ENCODE peak calls at places on chromosomes 2 and 18, in four cellular contexts. One of them, this sample, is unnamed. For H3K36me3 and H3K4me1, the result is how much of the 10 kb centered on the place peaks cover.

GRCh38 chr2:70304501-70304900 is 2.6 kb upstream of the FAM136A start:
- DNase-seq in thoracic aorta: no peak
- DNase-seq in esophagus squamous epithelium: no peak
- DNase-seq in keratinocyte: no peak
- DNase-seq in this sample: no peak

GRCh38 chr2:158743899-158744298 is 51.2 kb upstream of the DAPL1 start:
- DNase-seq in thoracic aorta: no peak
- DNase-seq in esophagus squamous epithelium: no peak
- DNase-seq in keratinocyte: no peak
- DNase-seq in this sample: no peak

GRCh38 chr2:174332607-174333001 is 2.1 kb upstream of the SP9 start:
- DNase-seq in thoracic aorta: no peak
- DNase-seq in esophagus squamous epithelium: no peak
- DNase-seq in keratinocyte: no peak
- DNase-seq in this sample: peak

GRCh38 chr2:190683802-190684201 is 34.9 kb downstream of the NAB1 start:
- DNase-seq in thoracic aorta: no peak
- DNase-seq in esophagus squamous epithelium: no peak
- DNase-seq in keratinocyte: no peak
- DNase-seq in this sample: no peak

GRCh38 chr2:67215214-67215613 is 181.9 kb upstream of the ETAA1 start:
- DNase-seq in thoracic aorta: no peak
- DNase-seq in esophagus squamous epithelium: no peak
- DNase-seq in keratinocyte: no peak
- DNase-seq in this sample: no peak

GRCh38 chr2:16617282-16618266 is 48.1 kb downstream of the CYRIA start:
- DNase-seq in thoracic aorta: no peak
- DNase-seq in esophagus squamous epithelium: no peak
- DNase-seq in keratinocyte: no peak
- DNase-seq in this sample: no peak

GRCh38 chr2:30653847-30654246 is 153.4 kb downstream of the CAPN13 start:
- DNase-seq in thoracic aorta: no peak
- DNase-seq in esophagus squamous epithelium: no peak
- DNase-seq in keratinocyte: no peak
- DNase-seq in this sample: no peak

GRCh38 chr2:232363784-232364615 is 14.6 kb upstream of the ALPP start:
- DNase-seq in thoracic aorta: no peak
- DNase-seq in esophagus squamous epithelium: no peak
- DNase-seq in keratinocyte: no peak
- DNase-seq in this sample: peak

GRCh38 chr2:143934170-143934912 is 585.6 kb downstream of the ZEB2 start:
- DNase-seq in thoracic aorta: no peak
- DNase-seq in esophagus squamous epithelium: no peak
- DNase-seq in keratinocyte: no peak
- DNase-seq in this sample: no peak

GRCh38 chr2:36568533-36569246 is 29.3 kb downstream of the FEZ2 start:
- DNase-seq in thoracic aorta: no peak
- DNase-seq in esophagus squamous epithelium: no peak
- DNase-seq in keratinocyte: no peak
- DNase-seq in this sample: no peak

GRCh38 chr2:51807229-51807628 is 775.3 kb upstream of the NRXN1 start:
- DNase-seq in thoracic aorta: no peak
- DNase-seq in esophagus squamous epithelium: no peak
- DNase-seq in keratinocyte: no peak
- DNase-seq in this sample: no peak

GRCh38 chr2:105646423-105647076 is 98.2 kb upstream of the NCK2 start:
- DNase-seq in thoracic aorta: no peak
- DNase-seq in esophagus squamous epithelium: no peak
- DNase-seq in keratinocyte: no peak
- DNase-seq in this sample: no peak

GRCh38 chr2:219385958-219386520 is 1.7 kb downstream of the DNPEP start:
- DNase-seq in thoracic aorta: no peak
- DNase-seq in esophagus squamous epithelium: no peak
- DNase-seq in keratinocyte: no peak
- DNase-seq in this sample: no peak

GRCh38 chr2:86598966-86599365 is 24.7 kb downstream of the RNF103 start:
- DNase-seq in thoracic aorta: no peak
- DNase-seq in esophagus squamous epithelium: no peak
- DNase-seq in keratinocyte: no peak
- DNase-seq in this sample: no peak

GRCh38 chr2:152407204-152407721 is 72.3 kb downstream of the FMNL2 start:
- DNase-seq in thoracic aorta: no peak
- DNase-seq in esophagus squamous epithelium: no peak
- DNase-seq in keratinocyte: no peak
- DNase-seq in this sample: no peak

GRCh38 chr2:173571021-173571821 is 216.5 kb downstream of the CDCA7 start:
- DNase-seq in thoracic aorta: no peak
- DNase-seq in esophagus squamous epithelium: no peak
- DNase-seq in keratinocyte: no peak
- DNase-seq in this sample: no peak

GRCh38 chr2:219664958-219665357 is 37.5 kb downstream of the SLC4A3 start:
- DNase-seq in thoracic aorta: no peak
- DNase-seq in esophagus squamous epithelium: no peak
- DNase-seq in keratinocyte: no peak
- DNase-seq in this sample: no peak

DNA sequence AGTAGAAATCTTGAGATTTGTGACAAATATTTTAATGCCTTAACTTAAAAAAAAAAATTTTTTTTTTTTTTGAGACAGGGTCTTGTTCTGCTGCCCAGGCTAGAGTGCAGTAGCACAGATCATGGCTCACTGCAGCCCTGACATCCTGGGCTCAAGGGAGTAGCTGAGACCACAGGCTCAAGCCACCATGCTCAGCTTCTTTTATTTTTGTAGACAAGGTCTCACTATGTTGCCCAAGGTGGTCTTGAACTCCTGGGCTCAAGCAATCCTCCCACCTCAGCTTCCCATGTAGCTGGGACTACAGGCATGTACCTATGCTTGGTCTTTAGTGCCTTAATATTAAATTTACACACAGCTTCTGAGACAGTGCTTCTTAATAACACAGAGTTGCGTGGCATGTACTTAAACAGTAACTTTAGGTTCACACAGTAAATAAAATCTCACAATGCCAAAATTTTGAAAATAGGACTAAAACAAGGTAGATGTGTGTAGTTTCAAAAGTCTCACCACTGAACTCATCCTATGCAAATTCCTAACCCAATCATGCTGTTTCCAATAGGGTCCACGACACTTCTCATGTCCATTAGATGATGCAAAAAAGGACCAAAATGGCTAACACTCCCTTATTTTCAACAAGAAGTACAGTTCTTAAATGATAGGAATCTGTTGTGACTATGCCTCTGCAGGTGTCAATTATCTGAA is 4.1 kb downstream of the HSPD1 start:
- DNase-seq in thoracic aorta: no peak
- DNase-seq in esophagus squamous epithelium: no peak
- DNase-seq in keratinocyte: no peak
- DNase-seq in this sample: no peak
- H3K36me3 ChIP-seq in thoracic aorta: half or more
- H3K36me3 ChIP-seq in esophagus squamous epithelium: under half
- H3K36me3 ChIP-seq in keratinocyte: under half
- H3K36me3 ChIP-seq in this sample: under half

GRCh38 chr2:49714433-49714832 is 560.1 kb upstream of the FSHR start:
- DNase-seq in thoracic aorta: no peak
- DNase-seq in esophagus squamous epithelium: no peak
- DNase-seq in keratinocyte: no peak
- DNase-seq in this sample: no peak

DNA sequence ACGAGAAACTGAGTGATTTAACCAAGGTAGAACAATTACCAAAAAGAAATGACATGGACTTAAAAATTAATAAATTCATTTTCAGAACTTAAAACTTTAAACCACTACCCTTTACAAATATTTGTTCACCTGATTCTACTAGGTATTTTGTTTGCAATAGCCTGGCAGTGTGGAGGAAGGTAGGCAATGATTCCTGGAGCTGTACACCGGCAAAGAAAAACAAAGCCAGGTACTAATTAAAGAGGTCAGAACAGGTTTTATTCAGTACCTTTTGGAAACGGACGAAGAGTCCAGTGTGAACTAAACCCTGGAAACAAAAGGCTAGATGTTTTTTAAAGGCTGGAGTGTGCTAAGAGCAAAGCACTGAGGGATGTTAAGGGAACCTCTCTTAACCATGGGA is 561.3 kb upstream of the FSHR start:
- DNase-seq in thoracic aorta: no peak
- DNase-seq in esophagus squamous epithelium: no peak
- DNase-seq in keratinocyte: no peak
- DNase-seq in this sample: no peak
- H3K4me3 ChIP-seq in thoracic aorta: no peak
- H3K4me3 ChIP-seq in esophagus squamous epithelium: no peak
- H3K4me3 ChIP-seq in keratinocyte: no peak
- H3K4me3 ChIP-seq in this sample: no peak

GRCh38 chr2:43198263-43198662 is 28.1 kb downstream of the ZFP36L2 start:
- DNase-seq in thoracic aorta: no peak
- DNase-seq in esophagus squamous epithelium: no peak
- DNase-seq in keratinocyte: no peak
- DNase-seq in this sample: no peak
- H3K4me1 ChIP-seq in thoracic aorta: under half
- H3K4me1 ChIP-seq in esophagus squamous epithelium: under half
- H3K4me1 ChIP-seq in keratinocyte: under half
- H3K4me1 ChIP-seq in this sample: half or more

GRCh38 chr18:78784861-78785260 is 194.8 kb upstream of the SALL3 start:
- DNase-seq in thoracic aorta: no peak
- DNase-seq in esophagus squamous epithelium: no peak
- DNase-seq in keratinocyte: no peak
- DNase-seq in this sample: no peak
- H3K36me3 ChIP-seq in thoracic aorta: under half
- H3K36me3 ChIP-seq in esophagus squamous epithelium: under half
- H3K36me3 ChIP-seq in keratinocyte: under half
- H3K36me3 ChIP-seq in this sample: under half

DNA sequence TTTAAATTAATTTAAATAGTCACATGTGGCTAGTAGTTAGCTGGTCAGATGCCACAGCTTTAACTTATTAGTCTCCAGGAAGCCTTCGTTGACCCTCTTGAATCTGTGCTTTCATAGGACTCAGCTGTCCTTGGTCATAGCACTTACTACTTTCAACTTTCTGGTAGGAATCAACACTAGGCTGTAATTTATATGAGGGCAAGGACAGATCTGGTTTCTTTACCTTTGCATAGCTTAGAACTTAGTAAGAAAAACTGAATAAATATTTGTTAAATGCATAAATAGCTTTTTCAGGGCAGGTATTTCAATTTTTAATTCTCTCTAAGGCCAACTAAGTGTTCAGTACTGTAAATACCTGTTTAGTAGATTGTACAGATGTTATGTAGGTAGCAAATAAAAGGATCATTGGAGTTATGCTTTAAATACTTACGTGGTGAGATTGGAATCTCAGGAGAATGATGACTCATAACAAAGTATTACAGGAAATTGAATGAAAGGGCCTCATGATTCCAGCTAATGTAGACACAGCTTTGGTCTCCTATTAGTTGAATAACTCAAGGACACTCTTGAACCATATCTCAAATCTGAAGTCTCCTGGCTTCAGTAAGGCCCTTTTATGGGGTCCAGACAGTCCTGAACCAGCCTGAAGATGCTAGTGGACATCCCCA is 2.6 kb downstream of the CLIP4 start:
- DNase-seq in thoracic aorta: no peak
- DNase-seq in esophagus squamous epithelium: no peak
- DNase-seq in keratinocyte: no peak
- DNase-seq in this sample: no peak
- H3K4me3 ChIP-seq in thoracic aorta: no peak
- H3K4me3 ChIP-seq in esophagus squamous epithelium: no peak
- H3K4me3 ChIP-seq in keratinocyte: no peak
- H3K4me3 ChIP-seq in this sample: no peak

DNA sequence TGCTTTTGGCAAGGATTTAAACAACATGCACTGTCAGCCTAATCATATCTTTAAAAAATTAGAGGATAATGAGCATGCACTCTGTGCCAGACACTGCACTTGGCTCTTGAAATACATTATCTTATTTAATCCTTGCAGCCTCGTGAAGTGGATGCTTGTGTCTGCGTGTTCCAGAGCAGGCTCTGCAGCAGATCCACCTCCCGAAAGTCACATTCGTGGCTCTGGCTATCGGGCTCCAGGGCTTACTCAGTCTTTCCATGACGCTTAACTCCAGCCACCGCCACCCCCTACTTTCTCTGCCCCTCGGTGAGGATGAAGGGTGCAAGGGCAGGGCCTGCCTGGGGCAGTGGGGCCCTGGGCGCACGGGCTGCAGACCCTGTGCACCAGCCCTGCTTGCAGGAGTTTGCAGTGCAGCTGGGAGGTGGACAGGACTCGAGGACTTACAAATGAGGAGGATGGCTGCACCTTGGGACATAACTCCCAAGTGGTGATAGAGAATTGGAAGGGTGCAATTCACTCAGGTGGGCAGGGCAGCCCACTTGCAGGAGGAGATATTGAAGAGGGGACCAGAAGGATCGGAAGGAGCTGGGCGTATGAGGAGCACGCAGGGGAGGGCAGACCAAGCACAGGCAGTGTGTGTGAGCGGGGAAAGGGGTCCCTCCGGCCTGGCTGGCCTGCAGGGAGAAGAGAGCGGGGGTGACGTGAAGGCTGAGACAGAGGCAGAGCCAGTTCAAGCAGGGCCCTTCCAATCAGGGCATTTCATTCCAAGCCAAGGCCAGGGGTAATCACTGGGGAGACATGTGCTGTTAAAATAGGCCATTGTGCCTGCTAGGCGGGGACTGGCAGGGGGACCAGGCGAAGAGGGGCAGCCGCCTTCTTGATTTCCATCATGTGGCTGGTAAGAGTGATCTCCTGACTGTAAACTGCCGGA is 62.0 kb downstream of the ACKR3 start:
- DNase-seq in thoracic aorta: no peak
- DNase-seq in esophagus squamous epithelium: no peak
- DNase-seq in keratinocyte: no peak
- DNase-seq in this sample: no peak
- H3K4me1 ChIP-seq in thoracic aorta: under half
- H3K4me1 ChIP-seq in esophagus squamous epithelium: under half
- H3K4me1 ChIP-seq in keratinocyte: under half
- H3K4me1 ChIP-seq in this sample: under half

GRCh38 chr2:25740810-25741381 is 67.5 kb upstream of the DTNB start:
- DNase-seq in thoracic aorta: no peak
- DNase-seq in esophagus squamous epithelium: no peak
- DNase-seq in keratinocyte: no peak
- DNase-seq in this sample: no peak

GRCh38 chr2:25744055-25744454 is 70.7 kb upstream of the DTNB start:
- DNase-seq in thoracic aorta: no peak
- DNase-seq in esophagus squamous epithelium: no peak
- DNase-seq in keratinocyte: no peak
- DNase-seq in this sample: no peak

GRCh38 chr2:25738383-25739343 is 65.3 kb upstream of the DTNB start:
- DNase-seq in thoracic aorta: no peak
- DNase-seq in esophagus squamous epithelium: no peak
- DNase-seq in keratinocyte: no peak
- DNase-seq in this sample: no peak

GRCh38 chr2:25743132-25743830 is 69.9 kb upstream of the DTNB start:
- DNase-seq in thoracic aorta: no peak
- DNase-seq in esophagus squamous epithelium: no peak
- DNase-seq in keratinocyte: no peak
- DNase-seq in this sample: no peak

DNA sequence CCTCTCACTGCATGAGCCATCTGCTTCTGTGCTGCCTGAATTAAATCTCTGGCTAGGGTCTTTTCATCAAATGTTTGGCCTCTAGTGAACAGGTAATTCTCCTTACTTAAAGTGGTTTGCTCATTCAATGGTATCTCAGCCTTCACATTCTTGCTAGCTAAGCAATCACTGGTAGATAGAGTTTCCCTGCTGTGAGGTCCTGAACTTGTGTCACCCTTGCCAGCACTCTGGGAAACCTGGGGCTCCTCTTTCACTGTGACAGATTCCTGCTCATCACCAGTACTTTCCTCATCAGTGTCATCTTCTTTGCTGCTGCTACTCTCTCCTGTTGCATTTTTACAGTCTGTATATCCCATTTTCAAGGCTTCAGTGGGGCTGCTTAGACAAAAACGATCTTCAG is 69.1 kb upstream of the DTNB start:
- DNase-seq in thoracic aorta: no peak
- DNase-seq in esophagus squamous epithelium: no peak
- DNase-seq in keratinocyte: no peak
- DNase-seq in this sample: no peak
- H3K36me3 ChIP-seq in thoracic aorta: under half
- H3K36me3 ChIP-seq in esophagus squamous epithelium: under half
- H3K36me3 ChIP-seq in keratinocyte: under half
- H3K36me3 ChIP-seq in this sample: under half

This sample was measured in CD4-positive, alpha-beta memory T cell.